ENCODE peak calls at places on chromosomes 13 and 19, in five cellular contexts. X is stomach, E is breast epithelium, H is tibial nerve, P is HepG2. A is an unnamed sample.

GRCh38 chr19:28539759-28540158 is 673.2 kb downstream of the UQCRFS1 start:
- DNase-seq in X (no peak), E (no peak), H (no peak), P (no peak), A (no peak)

GRCh38 chr19:13169769-13170168 is 19.6 kb downstream of the IER2 start:
- DNase-seq in X (peak), E (peak), H (no peak), P (no peak), A (no peak)

GRCh38 chr19:29810504-29810871 is 1.3 kb upstream of the CCNE1 start:
- DNase-seq in X (no peak), E (no peak), H (no peak), P (no peak), A (no peak)

GRCh38 chr19:8600816-8601215 is 9.7 kb downstream of the ADAMTS10 start:
- DNase-seq in X (no peak), E (no peak), H (no peak), P (no peak), A (no peak)

GRCh38 chr19:8477889-8478288 is 24.6 kb downstream of the PRAM1 start:
- DNase-seq in X (no peak), E (no peak), H (no peak), P (no peak), A (no peak)

GRCh38 chr13:51380269-51380668 is 40.8 kb downstream of the SERPINE3 start:
- DNase-seq in X (no peak), E (no peak), H (no peak), P (no peak), A (no peak)

GRCh38 chr13:35475960-35476943 is at the start of gene MAB21L1:
- DNase-seq in X (peak), E (peak), H (peak), P (no peak), A (no peak)

GRCh38 chr13:62119739-62120700 is 704.4 kb upstream of the PCDH20 start:
- DNase-seq in X (no peak), E (no peak), H (no peak), P (no peak), A (no peak)

GRCh38 chr19:13093407-13094284 is 9.0 kb downstream of the LYL1 start:
- DNase-seq in X (peak), E (peak), H (peak), P (peak), A (no peak)

GRCh38 chr13:45231722-45232121 is 30.9 kb upstream of the KCTD4 start:
- DNase-seq in X (no peak), E (no peak), H (no peak), P (no peak), A (no peak)

GRCh38 chr19:30378701-30379100 is 6.5 kb downstream of the ZNF536 start:
- DNase-seq in X (peak), E (no peak), H (no peak), P (no peak), A (no peak)

GRCh38 chr13:98878421-98879126 is 99.3 kb downstream of the DOCK9 start:
- DNase-seq in X (no peak), E (no peak), H (no peak), P (no peak), A (no peak)

GRCh38 chr19:32464279-32464678 is 58.7 kb downstream of the DPY19L3 start:
- DNase-seq in X (no peak), E (no peak), H (no peak), P (no peak), A (no peak)

GRCh38 chr13:73984949-73985691 is 149.1 kb downstream of the KLF12 start:
- DNase-seq in X (no peak), E (no peak), H (no peak), P (no peak), A (no peak)

GRCh38 chr13:93249259-93249917 is 22.8 kb downstream of the GPC6 start:
- DNase-seq in X (no peak), E (no peak), H (no peak), P (peak), A (no peak)

GRCh38 chr19:41705393-41706174 is 2.8 kb upstream of the CEACAM5 start:
- DNase-seq in X (no peak), E (no peak), H (no peak), P (no peak), A (no peak)

GRCh38 chr19:29662604-29663404 is 2.5 kb upstream of the PLEKHF1 start:
- DNase-seq in X (peak), E (peak), H (no peak), P (no peak), A (no peak)

GRCh38 chr13:38381840-38382239 is 32.2 kb downstream of the UFM1 start:
- DNase-seq in X (no peak), E (no peak), H (no peak), P (no peak), A (no peak)

GRCh38 chr13:32265726-32266125 is 49.4 kb downstream of the ZAR1L start:
- DNase-seq in X (no peak), E (no peak), H (no peak), P (peak), A (no peak)

GRCh38 chr13:66348745-66349720 is 881.1 kb downstream of the PCDH9 start:
- DNase-seq in X (no peak), E (no peak), H (no peak), P (no peak), A (no peak)

GRCh38 chr13:93227280-93227905 is 786 bp downstream of the GPC6 start:
- DNase-seq in X (no peak), E (no peak), H (peak), P (peak), A (no peak)

GRCh38 chr13:99432637-99433542 is 68.4 kb upstream of the TM9SF2 start:
- DNase-seq in X (peak), E (peak), H (peak), P (peak), A (peak)

GRCh38 chr19:1256646-1257474 is 8.5 kb downstream of the MIDN start:
- DNase-seq in X (no peak), E (no peak), H (no peak), P (no peak), A (no peak)
- TF ChIP-seq POLR2A in X (no peak), E (no peak), H (no peak), P (peak), A (no peak)

GRCh38 chr19:48833977-48834376 is 2.3 kb downstream of the HSD17B14 start:
- DNase-seq in X (no peak), E (no peak), H (no peak), P (no peak), A (no peak)
- H3K27ac ChIP-seq in X (no peak), E (no peak), H (no peak), P (no peak), A (no peak)

GRCh38 chr13:20188649-20189553 is 3.8 kb downstream of the GJB2 start:
- DNase-seq in X (no peak), E (no peak), H (no peak), P (no peak), A (no peak)

GRCh38 chr13:20192470-20193141 is at the start of gene GJB2:
- DNase-seq in X (peak), E (no peak), H (no peak), P (no peak), A (no peak)

GRCh38 chr13:20191902-20192469 is 752 bp downstream of the GJB2 start:
- DNase-seq in X (peak), E (no peak), H (no peak), P (no peak), A (no peak)

GRCh38 chr13:20191311-20191901 is 1.3 kb downstream of the GJB2 start:
- DNase-seq in X (no peak), E (no peak), H (no peak), P (no peak), A (no peak)

DNA sequence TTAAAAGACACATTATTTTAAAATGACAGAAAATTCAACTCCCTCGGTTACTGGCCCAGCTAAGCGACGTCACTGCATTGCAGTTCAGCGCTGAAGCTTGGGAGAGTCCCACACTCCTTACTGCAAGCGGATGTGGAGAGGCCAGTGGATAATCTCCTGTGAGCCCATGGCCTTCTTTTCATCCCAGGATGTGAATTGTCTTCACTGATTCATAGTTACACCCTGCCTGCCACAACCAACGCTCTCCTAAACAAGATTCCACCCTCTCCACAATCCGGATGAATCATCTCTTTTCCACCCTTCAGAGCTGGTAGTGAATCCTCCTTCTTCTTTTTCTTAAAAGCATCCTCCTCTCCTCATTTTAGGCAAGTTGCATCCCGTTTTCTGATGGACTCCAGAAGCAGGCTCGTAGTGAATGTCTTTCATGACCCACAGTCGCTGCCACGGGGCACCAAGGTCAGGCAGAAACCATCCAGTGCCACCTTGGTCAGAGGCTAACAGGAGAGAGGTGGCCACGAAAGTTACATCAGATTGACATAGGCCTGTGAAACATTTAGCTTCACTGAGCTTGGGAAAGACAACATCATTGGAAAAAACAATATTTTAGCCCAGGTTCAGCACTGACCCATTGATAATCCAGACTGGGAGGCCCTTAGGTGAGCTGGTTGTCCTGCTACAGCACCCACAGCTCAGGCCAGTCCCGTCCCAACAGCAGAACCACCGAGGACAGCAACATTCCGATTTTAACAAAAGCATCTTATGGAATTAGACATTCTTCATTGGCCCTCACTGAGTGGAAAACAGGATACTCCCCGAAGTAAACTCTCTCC is 2.0 kb downstream of the GJB2 start:
- DNase-seq in X (no peak), E (no peak), H (no peak), P (no peak), A (no peak)
- TF ChIP-seq POLR2A in X (no peak), E (no peak), H (no peak), P (no peak), A (no peak)

DNA sequence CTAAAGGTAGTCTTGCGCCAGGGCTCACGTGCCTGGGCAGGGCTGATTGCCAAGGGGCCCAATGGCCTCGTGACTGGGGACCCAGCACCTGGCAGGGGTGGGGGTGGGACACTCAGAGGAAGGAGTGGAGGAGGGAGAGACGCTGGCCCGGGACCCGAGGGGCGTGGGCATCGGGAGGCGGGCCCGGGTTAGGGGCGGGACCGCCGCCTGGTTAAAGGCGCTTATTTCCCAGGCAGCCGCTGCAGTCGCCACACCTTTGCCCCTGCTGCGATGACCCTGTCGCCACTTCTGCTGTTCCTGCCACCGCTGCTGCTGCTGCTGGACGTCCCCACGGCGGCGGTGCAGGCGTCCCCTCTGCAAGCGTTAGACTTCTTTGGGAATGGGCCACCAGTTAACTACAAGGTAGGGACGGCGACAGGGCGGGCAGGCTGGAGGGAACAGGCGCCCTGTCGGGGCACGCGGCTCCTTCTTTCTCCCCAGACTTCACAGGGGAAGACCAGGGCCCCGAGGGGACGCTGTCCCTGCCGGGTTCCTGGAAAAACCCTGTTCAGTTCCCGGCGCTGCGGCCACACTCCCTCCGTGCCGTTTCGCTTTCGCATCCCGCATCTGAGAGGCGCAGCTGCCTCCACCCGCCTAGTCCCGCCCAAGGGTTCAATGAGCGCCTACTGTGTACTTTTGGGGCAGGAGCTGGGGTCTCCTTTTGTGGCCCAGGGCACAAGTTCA is at the start of gene IFI30:
- DNase-seq in X (peak), E (peak), H (peak), P (peak), A (peak)
- H3K27ac ChIP-seq in X (peak), E (peak), H (peak), P (peak), A (peak)

GRCh38 chr13:112835344-112835743 is 133.7 kb upstream of the MCF2L start:
- DNase-seq in X (no peak), E (no peak), H (no peak), P (no peak), A (no peak)
- TF ChIP-seq POLR2A in X (no peak), E (no peak), H (no peak), P (no peak), A (no peak)

GRCh38 chr19:44774614-44775013 is 3.1 kb upstream of the CBLC start:
- DNase-seq in X (no peak), E (no peak), H (no peak), P (no peak), A (no peak)
- H3K27ac ChIP-seq in X (no peak), E (peak), H (no peak), P (no peak), A (peak)

DNA sequence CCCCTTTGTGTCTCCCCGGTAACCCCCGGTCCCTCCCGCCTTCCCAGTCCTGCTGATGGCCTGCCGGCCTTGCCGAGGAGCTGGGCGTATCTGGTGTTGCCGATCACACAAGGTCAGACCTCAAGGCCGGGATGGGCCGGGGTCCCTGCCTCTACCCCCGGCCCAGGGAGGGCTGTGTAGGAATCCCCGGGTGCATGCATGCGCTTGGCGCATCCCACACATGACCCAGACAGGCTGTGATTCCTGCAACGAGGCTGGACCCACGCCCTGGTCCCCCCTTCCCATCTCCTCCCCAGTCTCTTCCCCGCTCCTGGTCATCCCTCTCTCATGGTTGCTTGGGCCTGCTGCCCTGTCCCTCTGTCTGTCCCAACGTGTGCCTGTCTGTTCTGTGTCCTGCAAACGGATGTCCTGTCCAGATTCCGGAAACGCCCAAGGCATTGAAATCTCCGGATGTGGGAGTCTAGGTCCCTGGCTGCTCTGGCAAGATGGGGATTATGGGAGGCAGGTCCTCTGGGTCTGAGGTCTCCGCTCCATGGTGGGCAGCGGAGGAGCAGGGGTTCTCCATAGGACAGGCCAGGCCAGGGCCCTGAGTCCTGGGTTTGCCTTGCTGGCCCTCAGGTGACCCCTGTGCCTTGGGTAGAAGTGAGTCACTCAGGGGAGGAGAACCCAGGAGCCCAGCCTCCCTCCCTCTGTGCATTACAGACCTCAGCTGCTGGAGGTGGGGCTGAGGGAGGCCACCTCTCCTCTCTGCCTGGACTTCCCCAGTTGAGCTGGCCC is 1.6 kb downstream of the PKN1 start:
- DNase-seq in X (peak), E (peak), H (no peak), P (peak), A (no peak)
- TF ChIP-seq POLR2A in X (no peak), E (no peak), H (no peak), P (no peak), A (no peak)

DNA sequence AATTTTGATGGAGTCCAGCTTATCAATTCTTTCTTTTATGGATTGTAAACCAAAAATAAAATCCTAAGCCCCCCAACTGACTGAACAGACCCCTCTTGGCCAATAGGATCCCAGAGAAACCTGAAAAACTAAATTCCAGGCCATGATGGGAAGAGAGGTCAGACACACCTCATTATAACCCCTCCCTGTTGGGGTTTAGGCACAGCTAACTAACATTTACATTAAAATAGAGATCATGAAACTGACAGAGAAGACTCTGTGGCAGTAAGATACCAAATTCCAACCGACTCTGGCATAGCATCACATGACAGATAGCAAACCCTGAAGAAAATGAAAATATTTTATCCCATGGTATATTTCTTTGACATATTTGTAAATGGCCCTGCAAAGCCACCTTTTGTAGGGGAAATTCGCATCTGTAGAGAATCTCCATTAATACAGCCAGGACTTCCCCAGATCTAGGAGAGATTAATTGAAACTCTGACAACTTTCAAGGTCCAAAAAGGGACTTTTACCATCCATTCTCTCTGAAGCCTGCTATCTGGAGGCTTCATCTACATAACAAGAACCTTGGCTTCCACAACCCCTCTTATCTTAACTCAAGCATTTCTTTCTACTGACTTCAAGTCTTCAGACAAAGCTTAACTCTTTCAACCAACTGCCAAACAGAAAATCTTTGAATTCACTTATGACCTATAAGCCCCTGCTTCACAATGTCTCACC is 27.0 kb upstream of the GAS6 start:
- DNase-seq in X (no peak), E (no peak), H (no peak), P (no peak), A (no peak)
- H3K27ac ChIP-seq in X (no peak), E (no peak), H (no peak), P (no peak), A (no peak)

GRCh38 chr19:39679056-39679790 is 23.5 kb downstream of the LGALS16 start:
- DNase-seq in X (no peak), E (no peak), H (no peak), P (no peak), A (no peak)
- TF ChIP-seq POLR2A in X (no peak), E (no peak), H (no peak), P (no peak), A (no peak)

GRCh38 chr19:10986301-10987127 is 25.7 kb downstream of the SMARCA4 start:
- DNase-seq in X (no peak), E (no peak), H (no peak), P (no peak), A (no peak)
- H3K27ac ChIP-seq in X (no peak), E (no peak), H (no peak), P (no peak), A (no peak)